ENCODE peak calls at places on chromosome 21, in six cellular contexts. Y, I, F, B, T and D are unnamed samples.

GRCh38 chr21:39863111-39863510 is 4.1 kb upstream of the PCP4 start:
- DNase-seq in Y (no peak), I (no peak), F (no peak), B (no peak), T (no peak), D (no peak)

GRCh38 chr21:14737278-14737677 is 191.2 kb upstream of the SAMSN1 start:
- DNase-seq in Y (no peak), I (no peak), F (no peak), B (no peak), T (no peak), D (no peak)

GRCh38 chr21:45513003-45513706 is 29.1 kb downstream of the SLC19A1 start:
- DNase-seq in Y (no peak), I (no peak), F (no peak), B (no peak), T (no peak), D (no peak)

GRCh38 chr21:43932005-43932404 is 67.0 kb downstream of the AGPAT3 start:
- DNase-seq in Y (no peak), I (no peak), F (no peak), B (no peak), T (no peak), D (no peak)

GRCh38 chr21:32844653-32845443 is 73.3 kb upstream of the PAXBP1 start:
- DNase-seq in Y (peak; percentile 43), I (peak; percentile 11), F (no peak), B (no peak), T (no peak), D (peak; percentile 24)

GRCh38 chr21:44850208-44850800 is 23.2 kb downstream of the PTTG1IP start:
- DNase-seq in Y (no peak), I (no peak), F (no peak), B (no peak), T (no peak), D (no peak)

GRCh38 chr21:45542667-45543370 is 579 bp upstream of the SLC19A1 start:
- DNase-seq in Y (no peak), I (no peak), F (no peak), B (no peak), T (no peak), D (no peak)

GRCh38 chr21:45054162-45054926 is 20.0 kb upstream of the ADARB1 start:
- DNase-seq in Y (no peak), I (no peak), F (no peak), B (no peak), T (no peak), D (no peak)

GRCh38 chr21:45266518-45267389 is 20.9 kb downstream of the POFUT2 start:
- DNase-seq in Y (no peak), I (no peak), F (no peak), B (no peak), T (no peak), D (no peak)

GRCh38 chr21:16851054-16851453 is 661.8 kb upstream of the CXADR start:
- DNase-seq in Y (no peak), I (no peak), F (no peak), B (no peak), T (peak; percentile 1), D (no peak)

DNA sequence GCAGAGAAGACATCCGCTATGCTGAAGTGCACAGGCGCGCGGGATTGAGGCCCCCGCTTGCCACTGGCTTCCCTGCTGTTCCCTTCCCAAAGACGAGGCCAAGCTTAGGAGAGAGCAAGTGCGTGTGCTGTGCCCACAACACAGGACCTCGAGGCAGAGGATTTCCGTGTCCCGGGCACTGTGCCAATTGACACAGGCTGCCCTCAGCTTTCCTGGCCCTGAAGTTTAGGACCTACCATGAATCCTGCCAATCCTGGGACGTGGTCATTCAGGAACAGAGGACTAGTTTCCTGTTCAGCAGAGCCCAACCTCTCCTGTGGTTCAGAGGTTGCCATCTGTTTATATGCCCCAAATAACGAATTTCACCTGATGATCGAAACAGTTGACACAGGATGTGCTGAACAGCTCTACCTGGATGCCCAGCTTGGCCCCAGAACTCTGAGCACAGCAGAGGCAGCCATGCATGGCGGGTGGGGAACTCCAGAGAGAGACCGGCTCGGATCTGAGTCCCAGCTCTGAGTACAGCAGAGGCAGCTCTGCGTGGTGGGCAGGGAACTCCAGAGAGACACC is 22.0 kb downstream of the SLC37A1 start:
- DNase-seq in Y (no peak), I (no peak), F (no peak), B (peak; percentile 81), T (no peak), D (no peak)
- TF ChIP-seq BHLHE40 in Y (no peak), I (no peak), F (no peak), B (peak; percentile 33), T (no peak), D (no peak)

GRCh38 chr21:25939396-25939761 is 204.6 kb downstream of the GABPA start:
- DNase-seq in Y (no peak), I (no peak), F (no peak), B (no peak), T (no peak), D (no peak)
- TF ChIP-seq BHLHE40 in Y (no peak), I (no peak), F (no peak), B (no peak), T (no peak), D (no peak)

GRCh38 chr21:42383331-42383730 is 12.5 kb downstream of the TMPRSS3 start:
- DNase-seq in Y (no peak), I (no peak), F (no peak), B (no peak), T (no peak), D (no peak)

GRCh38 chr21:42385619-42386018 is 10.2 kb downstream of the TMPRSS3 start:
- DNase-seq in Y (no peak), I (no peak), F (no peak), B (no peak), T (peak; percentile 62), D (no peak)

GRCh38 chr21:42386034-42386591 is 9.7 kb downstream of the TMPRSS3 start:
- DNase-seq in Y (no peak), I (no peak), F (no peak), B (no peak), T (peak; percentile 91), D (no peak)

GRCh38 chr21:42384184-42384583 is 11.7 kb downstream of the TMPRSS3 start:
- DNase-seq in Y (no peak), I (no peak), F (no peak), B (no peak), T (no peak), D (no peak)

GRCh38 chr21:42384999-42385398 is 10.9 kb downstream of the TMPRSS3 start:
- DNase-seq in Y (no peak), I (no peak), F (no peak), B (no peak), T (no peak), D (no peak)
- TF ChIP-seq BHLHE40 in Y (no peak), I (no peak), F (no peak), B (no peak), T (no peak), D (no peak)

DNA sequence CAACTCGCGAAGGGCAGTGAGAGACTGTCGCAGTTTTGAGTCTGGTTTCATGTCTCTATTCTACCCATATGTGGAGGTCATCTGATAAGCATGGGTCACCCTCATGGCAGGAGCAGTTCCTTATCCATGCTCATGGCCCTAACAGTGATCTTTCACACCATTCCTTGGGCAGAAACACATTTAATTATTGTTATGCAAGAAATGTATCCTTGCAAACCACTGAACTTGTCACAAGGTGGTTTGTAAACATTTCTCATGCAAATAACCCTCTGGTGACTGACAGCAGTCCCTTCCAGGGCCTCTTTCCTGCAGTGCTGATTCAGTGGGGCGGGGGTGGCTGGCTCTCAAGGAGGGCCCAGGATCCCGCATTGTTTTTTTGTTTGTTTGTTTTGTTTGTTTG is 421.4 kb upstream of the RUNX1 start:
- DNase-seq in Y (no peak), I (no peak), F (peak; percentile 66), B (no peak), T (no peak), D (no peak)
- TF ChIP-seq BHLHE40 in Y (no peak), I (no peak), F (peak; percentile 30), B (no peak), T (no peak), D (no peak)

DNA sequence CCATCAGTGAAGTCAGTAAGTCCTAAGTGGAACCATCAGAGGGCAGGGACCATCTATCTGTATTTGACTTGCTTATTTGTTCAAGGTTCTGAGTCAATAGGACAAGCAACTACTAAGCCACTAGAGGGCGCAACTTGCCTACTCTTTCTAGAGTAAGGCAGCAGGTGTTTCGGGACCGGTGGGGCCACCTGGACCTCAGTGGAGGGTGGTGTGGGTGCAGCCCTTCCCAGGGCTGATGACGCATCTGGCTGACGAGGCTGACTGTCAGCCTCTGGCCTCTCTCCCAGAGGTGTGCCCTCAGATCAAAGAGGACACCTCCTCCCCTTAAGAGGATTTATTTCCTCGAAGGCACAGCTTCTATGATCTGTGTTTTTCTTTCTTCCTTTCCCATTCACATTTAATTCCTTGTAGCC is 6.6 kb downstream of the CBR3 start:
- DNase-seq in Y (peak; percentile 89), I (peak; percentile 33), F (peak; percentile 90), B (peak; percentile 53), T (peak; percentile 94), D (peak; percentile 75)
- TF ChIP-seq BHLHE40 in Y (no peak), I (no peak), F (no peak), B (no peak), T (no peak), D (no peak)

GRCh38 chr21:31180256-31181088 is 142.2 kb upstream of the KRTAP19-8 start:
- DNase-seq in Y (peak; percentile 54), I (peak; percentile 9), F (peak; percentile 53), B (no peak), T (peak; percentile 13), D (peak; percentile 52)
- TF ChIP-seq BHLHE40 in Y (no peak), I (no peak), F (no peak), B (no peak), T (no peak), D (no peak)

DNA sequence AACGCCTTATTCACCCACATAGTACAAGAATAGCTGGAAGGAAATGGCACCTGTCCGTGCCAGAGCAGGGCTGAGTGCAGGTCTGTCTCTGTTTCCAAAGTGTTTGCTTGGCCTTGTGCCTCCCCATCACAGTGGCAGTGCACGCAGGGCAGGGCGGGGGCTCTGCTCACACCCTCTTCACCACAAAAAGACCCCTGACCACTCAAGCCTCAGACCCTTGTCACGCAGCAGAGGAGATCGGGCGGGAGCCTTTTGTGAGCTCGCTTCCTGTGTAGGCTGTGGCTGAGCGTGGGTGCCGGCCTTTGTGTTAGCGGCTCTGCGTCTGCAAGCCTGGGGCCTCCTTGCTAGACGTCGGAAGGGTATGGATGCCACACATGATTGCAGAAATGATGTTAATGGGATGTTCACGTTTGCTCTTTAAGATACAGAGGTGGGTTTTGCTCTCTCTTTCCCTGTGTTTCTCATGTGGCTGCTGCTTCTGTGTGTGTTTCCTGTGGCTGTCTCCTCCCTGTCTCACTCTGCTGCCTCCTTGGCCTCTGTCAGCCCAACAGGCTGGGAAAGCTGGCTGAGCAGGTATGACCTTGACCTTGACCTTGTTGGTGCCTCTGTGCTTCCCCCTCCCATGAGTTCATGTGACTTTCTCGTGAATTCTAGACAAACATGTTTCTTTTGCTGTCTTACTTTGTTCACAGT is 45.4 kb downstream of the S100B start:
- DNase-seq in Y (no peak), I (no peak), F (no peak), B (peak; percentile 34), T (peak; percentile 41), D (no peak)
- TF ChIP-seq BHLHE40 in Y (no peak), I (no peak), F (no peak), B (no peak), T (no peak), D (no peak)

GRCh38 chr21:27649323-27649722 is 682.4 kb upstream of the ADAMTS5 start:
- DNase-seq in Y (peak; percentile 97), I (no peak), F (no peak), B (no peak), T (no peak), D (no peak)
- TF ChIP-seq BHLHE40 in Y (peak; percentile 61), I (no peak), F (no peak), B (no peak), T (no peak), D (no peak)